ENCODE peak calls at places on chromosomes 6 and 20, in eight cellular contexts. One of them, this sample, is unnamed.

GRCh38 chr6:113968472-113968871 is 2.5 kb downstream of the HDAC2 start:
- DNase-seq in heart left ventricle: no peak
- DNase-seq in astrocyte: no peak
- DNase-seq in right lobe of liver: no peak
- DNase-seq in PC-9: no peak
- DNase-seq in heart right ventricle: no peak
- DNase-seq in stomach: no peak
- DNase-seq in substantia nigra: no peak
- DNase-seq in this sample: no peak

GRCh38 chr6:11164717-11165646 is 53.5 kb upstream of the ERVFRD-1 start:
- DNase-seq in heart left ventricle: no peak
- DNase-seq in astrocyte: no peak
- DNase-seq in right lobe of liver: no peak
- DNase-seq in PC-9: no peak
- DNase-seq in heart right ventricle: no peak
- DNase-seq in stomach: no peak
- DNase-seq in substantia nigra: no peak
- DNase-seq in this sample: no peak

GRCh38 chr6:36544228-36544627 is 3.1 kb downstream of the STK38 start:
- DNase-seq in heart left ventricle: no peak
- DNase-seq in astrocyte: no peak
- DNase-seq in right lobe of liver: no peak
- DNase-seq in PC-9: no peak
- DNase-seq in heart right ventricle: no peak
- DNase-seq in stomach: no peak
- DNase-seq in substantia nigra: no peak
- DNase-seq in this sample: no peak

GRCh38 chr20:26276811-26277210 is 580.2 kb upstream of the ZNF337 start:
- DNase-seq in heart left ventricle: no peak
- DNase-seq in astrocyte: peak
- DNase-seq in right lobe of liver: no peak
- DNase-seq in PC-9: no peak
- DNase-seq in heart right ventricle: no peak
- DNase-seq in stomach: no peak
- DNase-seq in substantia nigra: no peak
- DNase-seq in this sample: no peak

GRCh38 chr6:72084992-72085569 is 198.7 kb downstream of the RIMS1 start:
- DNase-seq in heart left ventricle: no peak
- DNase-seq in astrocyte: peak
- DNase-seq in right lobe of liver: no peak
- DNase-seq in PC-9: no peak
- DNase-seq in heart right ventricle: no peak
- DNase-seq in stomach: no peak
- DNase-seq in substantia nigra: no peak
- DNase-seq in this sample: no peak

GRCh38 chr6:157023958-157024357 is 246.8 kb downstream of the ARID1B start:
- DNase-seq in heart left ventricle: no peak
- DNase-seq in astrocyte: peak
- DNase-seq in right lobe of liver: no peak
- DNase-seq in PC-9: no peak
- DNase-seq in heart right ventricle: no peak
- DNase-seq in stomach: no peak
- DNase-seq in substantia nigra: no peak
- DNase-seq in this sample: no peak

GRCh38 chr20:61701401-61701800 is 364.3 kb downstream of the TAF4 start:
- DNase-seq in heart left ventricle: no peak
- DNase-seq in astrocyte: no peak
- DNase-seq in right lobe of liver: no peak
- DNase-seq in PC-9: no peak
- DNase-seq in heart right ventricle: no peak
- DNase-seq in stomach: no peak
- DNase-seq in substantia nigra: no peak
- DNase-seq in this sample: no peak

GRCh38 chr6:83958250-83958685 is 75.3 kb upstream of the MRAP2 start:
- DNase-seq in heart left ventricle: no peak
- DNase-seq in astrocyte: peak
- DNase-seq in right lobe of liver: no peak
- DNase-seq in PC-9: no peak
- DNase-seq in heart right ventricle: no peak
- DNase-seq in stomach: no peak
- DNase-seq in substantia nigra: no peak
- DNase-seq in this sample: no peak

GRCh38 chr20:10263385-10264165 is 44.9 kb downstream of the SNAP25 start:
- DNase-seq in heart left ventricle: no peak
- DNase-seq in astrocyte: peak
- DNase-seq in right lobe of liver: no peak
- DNase-seq in PC-9: no peak
- DNase-seq in heart right ventricle: no peak
- DNase-seq in stomach: no peak
- DNase-seq in substantia nigra: no peak
- DNase-seq in this sample: no peak

GRCh38 chr6:151004415-151005024 is 139.0 kb downstream of the MTHFD1L start:
- DNase-seq in heart left ventricle: no peak
- DNase-seq in astrocyte: peak
- DNase-seq in right lobe of liver: no peak
- DNase-seq in PC-9: peak
- DNase-seq in heart right ventricle: peak
- DNase-seq in stomach: no peak
- DNase-seq in substantia nigra: no peak
- DNase-seq in this sample: no peak

GRCh38 chr6:34392497-34393190 is at the start of gene NUDT3:
- DNase-seq in heart left ventricle: peak
- DNase-seq in astrocyte: peak
- DNase-seq in right lobe of liver: peak
- DNase-seq in PC-9: peak
- DNase-seq in heart right ventricle: peak
- DNase-seq in stomach: peak
- DNase-seq in substantia nigra: peak
- DNase-seq in this sample: peak

GRCh38 chr20:41618807-41619294 is 674 bp upstream of the CHD6 start:
- DNase-seq in heart left ventricle: no peak
- DNase-seq in astrocyte: peak
- DNase-seq in right lobe of liver: no peak
- DNase-seq in PC-9: no peak
- DNase-seq in heart right ventricle: no peak
- DNase-seq in stomach: peak
- DNase-seq in substantia nigra: peak
- DNase-seq in this sample: no peak

GRCh38 chr20:64068381-64069208 is 5.6 kb downstream of the TCEA2 start:
- DNase-seq in heart left ventricle: no peak
- DNase-seq in astrocyte: no peak
- DNase-seq in right lobe of liver: no peak
- DNase-seq in PC-9: no peak
- DNase-seq in heart right ventricle: no peak
- DNase-seq in stomach: no peak
- DNase-seq in substantia nigra: no peak
- DNase-seq in this sample: no peak

GRCh38 chr6:31620586-31621319 is at the start of gene PRRC2A:
- DNase-seq in heart left ventricle: peak
- DNase-seq in astrocyte: no peak
- DNase-seq in right lobe of liver: no peak
- DNase-seq in PC-9: no peak
- DNase-seq in heart right ventricle: peak
- DNase-seq in stomach: peak
- DNase-seq in substantia nigra: peak
- DNase-seq in this sample: no peak

GRCh38 chr6:75196051-75196743 is 9.7 kb downstream of the COL12A1 start:
- DNase-seq in heart left ventricle: no peak
- DNase-seq in astrocyte: peak
- DNase-seq in right lobe of liver: no peak
- DNase-seq in PC-9: peak
- DNase-seq in heart right ventricle: no peak
- DNase-seq in stomach: no peak
- DNase-seq in substantia nigra: no peak
- DNase-seq in this sample: no peak

GRCh38 chr6:37565267-37566208 is 65.8 kb upstream of the CCDC167 start:
- DNase-seq in heart left ventricle: no peak
- DNase-seq in astrocyte: no peak
- DNase-seq in right lobe of liver: no peak
- DNase-seq in PC-9: no peak
- DNase-seq in heart right ventricle: peak
- DNase-seq in stomach: no peak
- DNase-seq in substantia nigra: peak
- DNase-seq in this sample: no peak

GRCh38 chr6:2914318-2914660 is 11.2 kb upstream of the SERPINB9 start:
- DNase-seq in heart left ventricle: no peak
- DNase-seq in astrocyte: no peak
- DNase-seq in right lobe of liver: peak
- DNase-seq in PC-9: no peak
- DNase-seq in heart right ventricle: no peak
- DNase-seq in stomach: peak
- DNase-seq in substantia nigra: no peak
- DNase-seq in this sample: no peak

GRCh38 chr6:107695061-107695715 is 128.9 kb downstream of the SCML4 start:
- DNase-seq in heart left ventricle: no peak
- DNase-seq in astrocyte: no peak
- DNase-seq in right lobe of liver: no peak
- DNase-seq in PC-9: no peak
- DNase-seq in heart right ventricle: no peak
- DNase-seq in stomach: no peak
- DNase-seq in substantia nigra: no peak
- DNase-seq in this sample: no peak

GRCh38 chr20:32582659-32583580 is 2.2 kb downstream of the NOL4L start:
- DNase-seq in heart left ventricle: no peak
- DNase-seq in astrocyte: no peak
- DNase-seq in right lobe of liver: no peak
- DNase-seq in PC-9: no peak
- DNase-seq in heart right ventricle: peak
- DNase-seq in stomach: no peak
- DNase-seq in substantia nigra: peak
- DNase-seq in this sample: peak
- H3K27ac ChIP-seq in heart left ventricle: peak
- H3K27ac ChIP-seq in astrocyte: no peak
- H3K27ac ChIP-seq in right lobe of liver: peak
- H3K27ac ChIP-seq in PC-9: no peak
- H3K27ac ChIP-seq in heart right ventricle: no peak
- H3K27ac ChIP-seq in stomach: peak
- H3K27ac ChIP-seq in substantia nigra: peak
- H3K27ac ChIP-seq in this sample: no peak

GRCh38 chr6:105739764-105740163 is 336.9 kb upstream of the PREP start:
- DNase-seq in heart left ventricle: no peak
- DNase-seq in astrocyte: no peak
- DNase-seq in right lobe of liver: no peak
- DNase-seq in PC-9: no peak
- DNase-seq in heart right ventricle: no peak
- DNase-seq in stomach: no peak
- DNase-seq in substantia nigra: no peak
- DNase-seq in this sample: no peak
- H3K27ac ChIP-seq in heart left ventricle: no peak
- H3K27ac ChIP-seq in astrocyte: no peak
- H3K27ac ChIP-seq in right lobe of liver: no peak
- H3K27ac ChIP-seq in PC-9: no peak
- H3K27ac ChIP-seq in heart right ventricle: no peak
- H3K27ac ChIP-seq in stomach: no peak
- H3K27ac ChIP-seq in substantia nigra: no peak
- H3K27ac ChIP-seq in this sample: no peak

GRCh38 chr20:44547419-44547818 is 25.5 kb upstream of the SERINC3 start:
- DNase-seq in heart left ventricle: no peak
- DNase-seq in astrocyte: no peak
- DNase-seq in right lobe of liver: no peak
- DNase-seq in PC-9: no peak
- DNase-seq in heart right ventricle: no peak
- DNase-seq in stomach: no peak
- DNase-seq in substantia nigra: no peak
- DNase-seq in this sample: no peak

GRCh38 chr20:44552039-44552438 is 30.2 kb upstream of the SERINC3 start:
- DNase-seq in heart left ventricle: no peak
- DNase-seq in astrocyte: no peak
- DNase-seq in right lobe of liver: no peak
- DNase-seq in PC-9: no peak
- DNase-seq in heart right ventricle: no peak
- DNase-seq in stomach: no peak
- DNase-seq in substantia nigra: no peak
- DNase-seq in this sample: no peak

GRCh38 chr20:44552568-44552949 is 29.8 kb upstream of the PKIG start:
- DNase-seq in heart left ventricle: no peak
- DNase-seq in astrocyte: no peak
- DNase-seq in right lobe of liver: no peak
- DNase-seq in PC-9: no peak
- DNase-seq in heart right ventricle: no peak
- DNase-seq in stomach: no peak
- DNase-seq in substantia nigra: no peak
- DNase-seq in this sample: no peak

GRCh38 chr20:44548171-44548678 is 26.4 kb upstream of the SERINC3 start:
- DNase-seq in heart left ventricle: no peak
- DNase-seq in astrocyte: no peak
- DNase-seq in right lobe of liver: no peak
- DNase-seq in PC-9: no peak
- DNase-seq in heart right ventricle: no peak
- DNase-seq in stomach: no peak
- DNase-seq in substantia nigra: no peak
- DNase-seq in this sample: no peak

DNA sequence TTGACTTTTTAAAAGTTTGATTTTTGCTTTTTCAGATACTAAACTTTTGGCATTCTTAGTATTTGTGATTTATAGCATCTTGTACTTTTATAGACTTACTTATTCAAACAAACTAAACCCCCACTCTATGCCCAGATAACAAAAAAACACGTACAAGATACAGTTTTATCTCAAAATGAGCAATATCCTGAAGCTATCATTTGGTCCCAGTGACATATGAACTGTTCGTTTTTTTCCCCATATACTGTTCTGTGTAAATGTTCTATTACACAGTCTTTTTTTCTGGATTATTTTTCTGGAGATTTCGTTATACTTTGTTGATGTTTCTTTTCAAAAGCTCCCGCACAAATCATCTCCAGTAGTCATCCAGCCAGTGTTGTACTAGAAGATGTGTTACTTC is 27.3 kb upstream of the SERINC3 start:
- DNase-seq in heart left ventricle: no peak
- DNase-seq in astrocyte: no peak
- DNase-seq in right lobe of liver: no peak
- DNase-seq in PC-9: no peak
- DNase-seq in heart right ventricle: no peak
- DNase-seq in stomach: no peak
- DNase-seq in substantia nigra: no peak
- DNase-seq in this sample: no peak
- H3K27ac ChIP-seq in heart left ventricle: peak
- H3K27ac ChIP-seq in astrocyte: no peak
- H3K27ac ChIP-seq in right lobe of liver: no peak
- H3K27ac ChIP-seq in PC-9: no peak
- H3K27ac ChIP-seq in heart right ventricle: peak
- H3K27ac ChIP-seq in stomach: peak
- H3K27ac ChIP-seq in substantia nigra: no peak
- H3K27ac ChIP-seq in this sample: no peak

DNA sequence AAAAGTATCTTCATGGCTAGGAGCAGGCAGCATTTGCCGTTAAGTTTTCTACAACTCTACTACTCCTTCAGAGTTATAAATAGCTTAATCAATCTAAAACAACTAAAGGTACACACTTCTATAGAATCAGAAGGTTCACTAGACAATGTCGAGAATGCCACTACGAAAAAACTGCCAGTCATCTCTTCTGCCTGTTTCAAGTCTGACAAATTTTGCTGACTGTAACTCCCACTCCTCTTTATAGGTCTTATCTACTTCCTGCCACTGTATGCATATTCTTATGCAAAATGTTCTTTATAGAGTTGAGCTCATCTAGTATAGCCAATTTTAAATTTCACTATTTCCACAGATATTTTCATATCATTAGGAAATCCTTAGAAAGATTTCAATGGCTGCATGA is 160.1 kb downstream of the EYS start:
- DNase-seq in heart left ventricle: no peak
- DNase-seq in astrocyte: no peak
- DNase-seq in right lobe of liver: no peak
- DNase-seq in PC-9: no peak
- DNase-seq in heart right ventricle: no peak
- DNase-seq in stomach: no peak
- DNase-seq in substantia nigra: no peak
- DNase-seq in this sample: no peak
- H3K27ac ChIP-seq in heart left ventricle: no peak
- H3K27ac ChIP-seq in astrocyte: no peak
- H3K27ac ChIP-seq in right lobe of liver: no peak
- H3K27ac ChIP-seq in PC-9: no peak
- H3K27ac ChIP-seq in heart right ventricle: no peak
- H3K27ac ChIP-seq in stomach: no peak
- H3K27ac ChIP-seq in substantia nigra: no peak
- H3K27ac ChIP-seq in this sample: no peak

This sample was measured in pancreas.